ENCODE peak calls at places on chromosomes 3 and 15, in six cellular contexts. X is sigmoid colon, I is heart left ventricle, N is NCI-H69, A is NCI-H748 treated with DMSO at 0.1 percent for 48 hours, F is natural killer cell. Q is an unnamed sample.

GRCh38 chr3:183764854-183765731 is 60.3 kb downstream of the MAP6D1 start:
- DNase-seq in X (no peak), I (no peak), N (no peak), A (no peak), F (no peak), Q (no peak)

GRCh38 chr3:155979746-155980145 is 109.3 kb downstream of the GMPS start:
- DNase-seq in X (no peak), I (no peak), N (no peak), A (no peak), F (no peak), Q (no peak)

GRCh38 chr15:27744651-27745050 is 354.5 kb downstream of the OCA2 start:
- DNase-seq in X (peak), I (no peak), N (no peak), A (no peak), F (no peak), Q (no peak)

GRCh38 chr15:66707310-66708160 is 5.5 kb downstream of the SMAD6 start:
- DNase-seq in X (peak), I (no peak), N (peak), A (peak), F (no peak), Q (no peak)

GRCh38 chr15:34927726-34928125 is 41.8 kb downstream of the AQR start:
- DNase-seq in X (no peak), I (no peak), N (peak), A (no peak), F (no peak), Q (no peak)

GRCh38 chr15:41018534-41018933 is 65.3 kb downstream of the CHAC1 start:
- DNase-seq in X (no peak), I (no peak), N (no peak), A (no peak), F (no peak), Q (no peak)

GRCh38 chr3:159166899-159167586 is 365.2 kb downstream of the MFSD1 start:
- DNase-seq in X (no peak), I (no peak), N (no peak), A (no peak), F (no peak), Q (no peak)

GRCh38 chr3:127097009-127097350 is 96.0 kb upstream of the PRR23E start:
- DNase-seq in X (no peak), I (no peak), N (no peak), A (no peak), F (no peak), Q (no peak)

GRCh38 chr3:80096909-80097308 is 329.1 kb upstream of the ROBO1 start:
- DNase-seq in X (no peak), I (no peak), N (no peak), A (no peak), F (no peak), Q (no peak)

GRCh38 chr3:129421236-129421883 is 7.1 kb downstream of the EFCAB12 start:
- DNase-seq in X (no peak), I (no peak), N (no peak), A (no peak), F (no peak), Q (no peak)

GRCh38 chr3:15831927-15832326 is 34.1 kb upstream of the ANKRD28 start:
- DNase-seq in X (no peak), I (no peak), N (no peak), A (no peak), F (no peak), Q (no peak)

GRCh38 chr15:45690581-45691260 is 55.9 kb downstream of the SQOR start:
- DNase-seq in X (no peak), I (no peak), N (no peak), A (no peak), F (no peak), Q (no peak)

GRCh38 chr3:33218072-33218445 is 551 bp downstream of the SUSD5 start:
- DNase-seq in X (no peak), I (no peak), N (peak), A (no peak), F (no peak), Q (no peak)

GRCh38 chr3:150725548-150725947 is 21.8 kb upstream of the ERICH6 start:
- DNase-seq in X (no peak), I (no peak), N (no peak), A (no peak), F (no peak), Q (no peak)

GRCh38 chr15:40534371-40534770 is 30.5 kb downstream of the CCDC32 start:
- DNase-seq in X (no peak), I (no peak), N (no peak), A (no peak), F (no peak), Q (no peak)

GRCh38 chr3:31420311-31420710 is 112.4 kb upstream of the STT3B start:
- DNase-seq in X (no peak), I (no peak), N (peak), A (no peak), F (no peak), Q (no peak)

GRCh38 chr3:99542771-99543518 is 95.4 kb upstream of the COL8A1 start:
- DNase-seq in X (no peak), I (no peak), N (no peak), A (no peak), F (no peak), Q (no peak)

GRCh38 chr3:47669026-47669749 is 90.5 kb upstream of the CSPG5 start:
- DNase-seq in X (no peak), I (no peak), N (no peak), A (no peak), F (no peak), Q (no peak)

GRCh38 chr15:66838202-66838601 is 136.2 kb downstream of the SMAD6 start:
- DNase-seq in X (no peak), I (no peak), N (no peak), A (no peak), F (no peak), Q (no peak)

GRCh38 chr15:75523011-75523410 is 56.1 kb downstream of the PTPN9 start:
- DNase-seq in X (no peak), I (no peak), N (no peak), A (no peak), F (no peak), Q (no peak)

GRCh38 chr15:29344474-29344873 is 74.9 kb upstream of the NSMCE3 start:
- DNase-seq in X (no peak), I (no peak), N (no peak), A (no peak), F (no peak), Q (no peak)

GRCh38 chr3:49019941-49020334 is 1.6 kb upstream of the DALRD3 start:
- DNase-seq in X (no peak), I (no peak), N (peak), A (no peak), F (no peak), Q (no peak)

GRCh38 chr3:54870423-54870822 is 57.4 kb downstream of the LRTM1 start:
- DNase-seq in X (no peak), I (no peak), N (peak), A (peak), F (no peak), Q (no peak)

GRCh38 chr3:64214002-64214696 is 11.1 kb downstream of the PRICKLE2 start:
- DNase-seq in X (peak), I (peak), N (no peak), A (no peak), F (no peak), Q (no peak)

Q was measured in activated B cell treated with CpG ODN at 0.5 μM for 24 hours.